ENCODE peak calls at places on chromosomes 6 and 20, in nine cellular contexts. I, Z, A, M, T, B, S, D and N are unnamed samples.

GRCh38 chr6:75204222-75204958 is 1.5 kb downstream of the COL12A1 start:
- DNase-seq in I (peak; percentile 77), S (peak; percentile 84), B (peak; percentile 74), A (peak; percentile 65), D (peak; percentile 65), T (no peak), Z (peak; percentile 73), M (no peak), N (no peak)

GRCh38 chr6:133055527-133055966 is 185.6 kb upstream of the EYA4 start:
- DNase-seq in D (no peak), T (no peak), Z (no peak), A (no peak), I (no peak), M (no peak), S (no peak), B (no peak), N (no peak)

GRCh38 chr6:36893976-36894932 is 8.5 kb downstream of the C6orf89 start:
- DNase-seq in B (peak; percentile 56), D (no peak), A (no peak), T (no peak), I (no peak), M (no peak), Z (no peak), S (no peak), N (no peak)

GRCh38 chr20:53736122-53736756 is 142.6 kb upstream of the ZNF217 start:
- DNase-seq in S (no peak), Z (no peak), D (no peak), A (no peak), B (peak; percentile 62), T (no peak), M (no peak), I (peak; percentile 22), N (no peak)

GRCh38 chr20:33656010-33656782 is 5.9 kb upstream of the C20orf144 start:
- DNase-seq in I (no peak), D (no peak), S (no peak), T (no peak), B (no peak), A (peak; percentile 23), Z (peak; percentile 12), M (no peak), N (no peak)

GRCh38 chr6:35069262-35069661 is 71.9 kb downstream of the TCP11 start:
- DNase-seq in M (no peak), A (no peak), I (no peak), D (no peak), Z (no peak), B (no peak), S (no peak), T (no peak), N (no peak)

GRCh38 chr6:25278557-25278913 is 639 bp upstream of the CARMIL1 start:
- DNase-seq in A (no peak), S (peak; percentile 53), Z (no peak), I (no peak), B (no peak), D (no peak), M (no peak), T (no peak), N (no peak)

GRCh38 chr20:1876217-1876921 is 18.8 kb upstream of the SIRPA start:
- DNase-seq in T (no peak), A (no peak), Z (no peak), S (no peak), I (no peak), M (no peak), B (peak; percentile 77), D (no peak), N (no peak)

GRCh38 chr6:124738496-124738895 is 223.7 kb upstream of the RNF217 start:
- DNase-seq in A (no peak), D (no peak), B (no peak), T (no peak), Z (no peak), M (no peak), S (no peak), I (no peak), N (no peak)

GRCh38 chr6:13038315-13039261 is 289.7 kb downstream of the TBC1D7 start:
- DNase-seq in T (no peak), S (no peak), Z (no peak), D (no peak), M (no peak), I (no peak), A (no peak), B (peak; percentile 69), N (no peak)

GRCh38 chr20:17933711-17934110 is 34.9 kb downstream of the SNX5 start:
- DNase-seq in B (no peak), T (no peak), S (no peak), Z (no peak), M (no peak), I (no peak), D (no peak), A (no peak), N (no peak)

GRCh38 chr6:10617008-10617696 is 77.3 kb downstream of the C6orf52 start:
- DNase-seq in T (no peak), Z (no peak), I (no peak), A (peak; percentile 58), S (no peak), D (no peak), B (no peak), M (no peak), N (no peak)

GRCh38 chr6:48671506-48671905 is 560.5 kb upstream of the PTCHD4 start:
- DNase-seq in A (no peak), B (peak; percentile 51), I (no peak), D (no peak), T (no peak), Z (no peak), M (no peak), S (no peak), N (no peak)

GRCh38 chr6:141607956-141608355 is 524.8 kb upstream of the GJE1 start:
- DNase-seq in B (no peak), T (no peak), Z (no peak), D (no peak), M (no peak), S (no peak), A (no peak), I (no peak), N (no peak)

GRCh38 chr6:141610741-141611140 is 522.0 kb upstream of the GJE1 start:
- DNase-seq in A (peak; percentile 17), S (peak; percentile 4), B (peak; percentile 55), D (no peak), T (no peak), Z (no peak), M (no peak), I (no peak), N (no peak)
- TF ChIP-seq CTCF in A (no peak), S (no peak), B (peak; percentile 23), D (no peak), T (no peak), Z (no peak), M (no peak), I (no peak), N (no peak)

GRCh38 chr20:51360451-51361230 is 181.9 kb downstream of the NFATC2 start:
- DNase-seq in D (no peak), S (peak; percentile 94), T (no peak), I (no peak), A (no peak), B (peak; percentile 98), Z (no peak), M (no peak), N (no peak)
- TF ChIP-seq CTCF in D (no peak), S (no peak), T (no peak), I (no peak), A (no peak), B (no peak), Z (no peak), M (no peak), N (no peak)

DNA sequence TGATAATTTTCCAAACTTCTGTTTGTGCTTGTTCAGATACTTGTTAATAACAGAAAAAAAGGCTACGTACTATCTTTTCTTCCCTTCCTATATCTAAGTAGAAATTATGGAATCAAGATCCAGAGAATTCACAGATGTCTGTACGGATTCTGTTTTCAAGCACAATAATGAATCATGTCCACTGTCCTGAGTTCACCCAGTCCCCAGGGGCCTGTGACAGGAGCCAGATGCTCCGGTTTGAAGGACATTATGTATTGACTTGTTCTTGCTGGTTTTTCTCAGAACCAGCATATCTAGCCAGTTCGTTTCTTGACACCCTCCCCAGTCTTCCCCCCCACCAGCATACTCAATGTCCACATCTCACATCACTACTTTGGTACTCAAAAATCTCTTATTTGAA is 78.2 kb downstream of the NCOA7 start:
- DNase-seq in B (no peak), Z (peak; percentile 78), I (peak; percentile 71), S (no peak), T (no peak), A (no peak), M (no peak), D (no peak), N (no peak)
- TF ChIP-seq CTCF in B (no peak), Z (no peak), I (no peak), S (no peak), T (no peak), A (no peak), M (no peak), D (no peak), N (no peak)

GRCh38 chr6:90194371-90194841 is 102.2 kb downstream of the BACH2 start:
- DNase-seq in Z (no peak), B (peak; percentile 55), I (no peak), D (no peak), T (no peak), M (no peak), S (no peak), A (no peak), N (no peak)
- TF ChIP-seq CTCF in Z (no peak), B (no peak), I (no peak), D (no peak), T (no peak), M (no peak), S (no peak), A (no peak), N (no peak)